ENCODE peak calls at places on chromosomes 3 and 15, in eight cellular contexts. R is neural crest cell, Y is HT1080, V is transverse colon, K is substantia nigra, I is neural progenitor cell, L is midbrain, D is NCI-H526. X is an unnamed sample.

GRCh38 chr3:107271787-107272387 is 105.4 kb upstream of the CCDC54 start:
- DNase-seq in K (no peak), I (peak; percentile 36), Y (peak; percentile 48), V (no peak), L (peak; percentile 72), R (no peak), D (peak; percentile 60), X (no peak)

GRCh38 chr15:97177135-97177704 is 783.3 kb upstream of the ARRDC4 start:
- DNase-seq in L (no peak), D (no peak), V (no peak), Y (no peak), I (peak; percentile 41), K (no peak), R (peak; percentile 19), X (no peak)

GRCh38 chr3:146020969-146021368 is 140.0 kb downstream of the PLOD2 start:
- DNase-seq in R (no peak), Y (no peak), V (no peak), L (no peak), I (peak; percentile 4), D (peak; percentile 10), K (no peak), X (no peak)

GRCh38 chr3:128408693-128409620 is 57.7 kb downstream of the DNAJB8 start:
- DNase-seq in K (no peak), L (no peak), D (peak; percentile 38), I (no peak), Y (no peak), V (no peak), R (no peak), X (no peak)

GRCh38 chr3:13077431-13078157 is 4.4 kb upstream of the IQSEC1 start:
- DNase-seq in I (no peak), L (peak; percentile 61), D (no peak), V (no peak), K (peak; percentile 54), R (no peak), Y (peak; percentile 40), X (peak; percentile 45)

GRCh38 chr3:151320131-151320530 is 3.5 kb upstream of the GPR87 start:
- DNase-seq in D (no peak), L (no peak), I (no peak), K (no peak), Y (no peak), V (no peak), R (no peak), X (no peak)

GRCh38 chr15:74833376-74834107 is 7.1 kb downstream of the CPLX3 start:
- DNase-seq in I (no peak), V (no peak), Y (no peak), R (no peak), L (no peak), K (no peak), D (no peak), X (no peak)

GRCh38 chr3:168828014-168828413 is 732.3 kb upstream of the GOLIM4 start:
- DNase-seq in I (no peak), V (no peak), Y (no peak), L (no peak), K (no peak), D (no peak), R (no peak), X (no peak)

GRCh38 chr3:197186887-197187588 is 111.4 kb downstream of the DLG1 start:
- DNase-seq in D (peak; percentile 87), K (no peak), Y (peak; percentile 56), I (peak; percentile 71), R (no peak), V (no peak), L (peak; percentile 66), X (no peak)

GRCh38 chr3:132870596-132870995 is 148.4 kb upstream of the NPHP3 start:
- DNase-seq in D (peak; percentile 92), R (no peak), I (no peak), L (no peak), V (no peak), Y (no peak), K (no peak), X (no peak)

GRCh38 chr3:122214718-122215117 is 31.2 kb downstream of the CASR start:
- DNase-seq in R (no peak), V (no peak), D (no peak), Y (no peak), I (no peak), K (no peak), L (no peak), X (no peak)

GRCh38 chr15:42131826-42132806 is 24.3 kb downstream of the PLA2G4F start:
- DNase-seq in I (peak; percentile 72), D (no peak), Y (no peak), K (no peak), R (no peak), L (no peak), V (no peak), X (peak; percentile 32)

GRCh38 chr3:66362541-66362941 is 138.3 kb downstream of the LRIG1 start:
- DNase-seq in Y (peak; percentile 34), K (no peak), R (no peak), L (no peak), V (no peak), I (no peak), D (no peak), X (no peak)

GRCh38 chr15:33913459-33913858 is 54.8 kb upstream of the CHRM5 start:
- DNase-seq in Y (peak; percentile 49), L (no peak), K (no peak), V (no peak), I (no peak), R (no peak), D (no peak), X (no peak)

GRCh38 chr15:28112101-28112760 is 13.1 kb upstream of the OCA2 start:
- DNase-seq in K (no peak), Y (no peak), D (no peak), R (no peak), V (no peak), L (no peak), I (no peak), X (no peak)

GRCh38 chr3:100209948-100210776 is 50.6 kb upstream of the TBC1D23 start:
- DNase-seq in L (no peak), K (no peak), Y (no peak), V (no peak), R (no peak), I (no peak), D (no peak), X (no peak)

GRCh38 chr3:130761730-130762311 is 15.2 kb upstream of the PIK3R4 start:
- DNase-seq in D (no peak), V (no peak), I (no peak), Y (no peak), K (no peak), L (no peak), R (no peak), X (no peak)

GRCh38 chr3:150428562-150428961 is 20.5 kb downstream of the TSC22D2 start:
- DNase-seq in D (peak; percentile 92), R (no peak), K (no peak), I (no peak), Y (no peak), V (no peak), L (no peak), X (no peak)

GRCh38 chr3:9347086-9347485 is 15.8 kb upstream of the THUMPD3 start:
- DNase-seq in Y (no peak), K (no peak), V (no peak), I (no peak), R (no peak), L (no peak), D (no peak), X (no peak)

GRCh38 chr3:188689101-188689574 is 482.6 kb upstream of the TPRG1 start:
- DNase-seq in Y (no peak), K (no peak), L (no peak), D (no peak), I (no peak), R (no peak), V (no peak), X (no peak)

GRCh38 chr3:188947983-188948657 is 223.7 kb upstream of the TPRG1 start:
- DNase-seq in L (peak; percentile 95), K (peak; percentile 73), I (peak; percentile 86), V (peak; percentile 91), R (no peak), Y (no peak), D (peak; percentile 90), X (peak; percentile 97)

GRCh38 chr3:133894334-133895207 is 1.1 kb downstream of the RAB6B start:
- DNase-seq in L (no peak), R (no peak), I (peak; percentile 49), V (no peak), K (no peak), D (peak; percentile 53), Y (no peak), X (no peak)

GRCh38 chr15:98438326-98438725 is 210.0 kb upstream of the IGF1R start:
- DNase-seq in L (no peak), V (no peak), D (no peak), K (no peak), Y (no peak), R (no peak), I (no peak), X (no peak)

GRCh38 chr3:179663093-179663492 is 10.3 kb downstream of the USP13 start:
- DNase-seq in V (no peak), L (no peak), R (no peak), I (no peak), Y (no peak), D (no peak), K (no peak), X (no peak)

GRCh38 chr3:24088782-24089181 is 143.7 kb downstream of the NR1D2 start:
- DNase-seq in D (no peak), R (no peak), V (no peak), L (no peak), K (no peak), I (no peak), Y (peak; percentile 32), X (no peak)

GRCh38 chr3:118628704-118629341 is 405.8 kb downstream of the IGSF11 start:
- DNase-seq in R (peak; percentile 79), V (peak; percentile 58), D (peak; percentile 79), Y (peak; percentile 74), L (peak; percentile 87), I (peak; percentile 88), K (peak; percentile 22), X (peak; percentile 58)

X was measured in stomach.